ENCODE peak calls at places on chromosomes 1 and 21, in eight cellular contexts. One of them, this sample, is unnamed.

GRCh38 chr1:165235777-165236285 is 120.7 kb downstream of the LMX1A start:
- DNase-seq in transverse colon: no peak
- DNase-seq in K562: no peak
- DNase-seq in sigmoid colon: no peak
- DNase-seq in ovary: no peak
- DNase-seq in tibial nerve: no peak
- DNase-seq in A549: no peak
- DNase-seq in stomach: no peak
- DNase-seq in this sample: peak; percentile 78

GRCh38 chr1:78673120-78673519 is 23.5 kb downstream of the IFI44 start:
- DNase-seq in transverse colon: no peak
- DNase-seq in K562: no peak
- DNase-seq in sigmoid colon: no peak
- DNase-seq in ovary: no peak
- DNase-seq in tibial nerve: no peak
- DNase-seq in A549: peak; percentile 0
- DNase-seq in stomach: no peak
- DNase-seq in this sample: no peak

GRCh38 chr1:230306158-230306557 is 120.0 kb downstream of the PGBD5 start:
- DNase-seq in transverse colon: no peak
- DNase-seq in K562: no peak
- DNase-seq in sigmoid colon: peak; percentile 22
- DNase-seq in ovary: no peak
- DNase-seq in tibial nerve: no peak
- DNase-seq in A549: no peak
- DNase-seq in stomach: no peak
- DNase-seq in this sample: no peak

GRCh38 chr21:43023175-43023574 is 48.8 kb downstream of the PKNOX1 start:
- DNase-seq in transverse colon: no peak
- DNase-seq in K562: no peak
- DNase-seq in sigmoid colon: no peak
- DNase-seq in ovary: no peak
- DNase-seq in tibial nerve: no peak
- DNase-seq in A549: no peak
- DNase-seq in stomach: no peak
- DNase-seq in this sample: no peak

GRCh38 chr1:228748431-228748830 is 13.2 kb downstream of the RHOU start:
- DNase-seq in transverse colon: no peak
- DNase-seq in K562: no peak
- DNase-seq in sigmoid colon: no peak
- DNase-seq in ovary: no peak
- DNase-seq in tibial nerve: no peak
- DNase-seq in A549: no peak
- DNase-seq in stomach: no peak
- DNase-seq in this sample: no peak

GRCh38 chr1:214364335-214364734 is 83.4 kb downstream of the SMYD2 start:
- DNase-seq in transverse colon: no peak
- DNase-seq in K562: no peak
- DNase-seq in sigmoid colon: no peak
- DNase-seq in ovary: no peak
- DNase-seq in tibial nerve: no peak
- DNase-seq in A549: no peak
- DNase-seq in stomach: no peak
- DNase-seq in this sample: no peak

GRCh38 chr1:86515597-86515996 is 31.3 kb upstream of the CLCA4 start:
- DNase-seq in transverse colon: peak; percentile 27
- DNase-seq in K562: peak; percentile 23
- DNase-seq in sigmoid colon: no peak
- DNase-seq in ovary: no peak
- DNase-seq in tibial nerve: no peak
- DNase-seq in A549: peak; percentile 47
- DNase-seq in stomach: no peak
- DNase-seq in this sample: no peak

GRCh38 chr1:233241782-233242181 is 53.7 kb downstream of the PCNX2 start:
- DNase-seq in transverse colon: no peak
- DNase-seq in K562: no peak
- DNase-seq in sigmoid colon: no peak
- DNase-seq in ovary: no peak
- DNase-seq in tibial nerve: no peak
- DNase-seq in A549: no peak
- DNase-seq in stomach: no peak
- DNase-seq in this sample: no peak

GRCh38 chr21:37214952-37215351 is 52.2 kb downstream of the VPS26C start:
- DNase-seq in transverse colon: no peak
- DNase-seq in K562: no peak
- DNase-seq in sigmoid colon: no peak
- DNase-seq in ovary: no peak
- DNase-seq in tibial nerve: no peak
- DNase-seq in A549: no peak
- DNase-seq in stomach: no peak
- DNase-seq in this sample: no peak

GRCh38 chr1:35202048-35202719 is 9.2 kb upstream of the SFPQ start:
- DNase-seq in transverse colon: peak; percentile 72
- DNase-seq in K562: peak; percentile 61
- DNase-seq in sigmoid colon: peak; percentile 84
- DNase-seq in ovary: peak; percentile 61
- DNase-seq in tibial nerve: peak; percentile 29
- DNase-seq in A549: peak; percentile 80
- DNase-seq in stomach: peak; percentile 71
- DNase-seq in this sample: no peak

GRCh38 chr1:157994704-157995540 is 1.5 kb downstream of the KIRREL1 start:
- DNase-seq in transverse colon: peak; percentile 20
- DNase-seq in K562: no peak
- DNase-seq in sigmoid colon: peak; percentile 82
- DNase-seq in ovary: peak; percentile 59
- DNase-seq in tibial nerve: no peak
- DNase-seq in A549: no peak
- DNase-seq in stomach: no peak
- DNase-seq in this sample: no peak

GRCh38 chr1:99599678-99600175 is 46.2 kb upstream of the PALMD start:
- DNase-seq in transverse colon: no peak
- DNase-seq in K562: peak; percentile 47
- DNase-seq in sigmoid colon: no peak
- DNase-seq in ovary: peak; percentile 83
- DNase-seq in tibial nerve: no peak
- DNase-seq in A549: peak; percentile 80
- DNase-seq in stomach: no peak
- DNase-seq in this sample: no peak

GRCh38 chr1:21175670-21176581 is 771 bp downstream of the EIF4G3 start:
- DNase-seq in transverse colon: peak; percentile 42
- DNase-seq in K562: peak; percentile 88
- DNase-seq in sigmoid colon: peak; percentile 69
- DNase-seq in ovary: peak; percentile 67
- DNase-seq in tibial nerve: no peak
- DNase-seq in A549: no peak
- DNase-seq in stomach: peak; percentile 37
- DNase-seq in this sample: peak; percentile 92

GRCh38 chr21:42652527-42653491 is 612 bp upstream of the PDE9A start:
- DNase-seq in transverse colon: peak; percentile 56
- DNase-seq in K562: peak; percentile 60
- DNase-seq in sigmoid colon: peak; percentile 92
- DNase-seq in ovary: peak; percentile 59
- DNase-seq in tibial nerve: peak; percentile 43
- DNase-seq in A549: peak; percentile 53
- DNase-seq in stomach: peak; percentile 75
- DNase-seq in this sample: peak; percentile 91

GRCh38 chr1:24206516-24207394 is 19.7 kb upstream of the IFNLR1 start:
- DNase-seq in transverse colon: no peak
- DNase-seq in K562: no peak
- DNase-seq in sigmoid colon: no peak
- DNase-seq in ovary: no peak
- DNase-seq in tibial nerve: no peak
- DNase-seq in A549: no peak
- DNase-seq in stomach: peak; percentile 58
- DNase-seq in this sample: no peak

GRCh38 chr1:165543651-165544452 is at the start of gene LRRC52:
- DNase-seq in transverse colon: no peak
- DNase-seq in K562: no peak
- DNase-seq in sigmoid colon: no peak
- DNase-seq in ovary: no peak
- DNase-seq in tibial nerve: no peak
- DNase-seq in A549: no peak
- DNase-seq in stomach: peak; percentile 89
- DNase-seq in this sample: peak; percentile 67

GRCh38 chr1:84620720-84621313 is 46.6 kb upstream of the CTBS start:
- DNase-seq in transverse colon: peak; percentile 81
- DNase-seq in K562: peak; percentile 93
- DNase-seq in sigmoid colon: peak; percentile 88
- DNase-seq in ovary: peak; percentile 86
- DNase-seq in tibial nerve: peak; percentile 49
- DNase-seq in A549: peak; percentile 80
- DNase-seq in stomach: peak; percentile 77
- DNase-seq in this sample: peak; percentile 68

GRCh38 chr1:167631987-167632680 is 2.1 kb downstream of the RCSD1 start:
- DNase-seq in transverse colon: peak; percentile 41
- DNase-seq in K562: no peak
- DNase-seq in sigmoid colon: no peak
- DNase-seq in ovary: no peak
- DNase-seq in tibial nerve: no peak
- DNase-seq in A549: no peak
- DNase-seq in stomach: no peak
- DNase-seq in this sample: no peak

GRCh38 chr1:108893141-108893530 is 16.4 kb downstream of the GPSM2 start:
- DNase-seq in transverse colon: no peak
- DNase-seq in K562: no peak
- DNase-seq in sigmoid colon: no peak
- DNase-seq in ovary: no peak
- DNase-seq in tibial nerve: no peak
- DNase-seq in A549: no peak
- DNase-seq in stomach: no peak
- DNase-seq in this sample: no peak

GRCh38 chr21:32994305-32994704 is 31.4 kb upstream of the OLIG2 start:
- DNase-seq in transverse colon: no peak
- DNase-seq in K562: peak; percentile 25
- DNase-seq in sigmoid colon: no peak
- DNase-seq in ovary: no peak
- DNase-seq in tibial nerve: no peak
- DNase-seq in A549: no peak
- DNase-seq in stomach: no peak
- DNase-seq in this sample: no peak

GRCh38 chr1:193185861-193186714 is at the start of gene B3GALT2:
- DNase-seq in transverse colon: peak; percentile 32
- DNase-seq in K562: no peak
- DNase-seq in sigmoid colon: peak; percentile 63
- DNase-seq in ovary: no peak
- DNase-seq in tibial nerve: no peak
- DNase-seq in A549: no peak
- DNase-seq in stomach: no peak
- DNase-seq in this sample: peak; percentile 33
- TF ChIP-seq EP300 in transverse colon: no peak
- TF ChIP-seq EP300 in K562: no peak
- TF ChIP-seq EP300 in sigmoid colon: no peak
- TF ChIP-seq EP300 in ovary: no peak
- TF ChIP-seq EP300 in tibial nerve: peak; percentile 82
- TF ChIP-seq EP300 in A549: no peak
- TF ChIP-seq EP300 in stomach: no peak
- TF ChIP-seq EP300 in this sample: no peak

GRCh38 chr1:176954242-176954641 is 210.3 kb downstream of the ASTN1 start:
- DNase-seq in transverse colon: no peak
- DNase-seq in K562: peak; percentile 20
- DNase-seq in sigmoid colon: no peak
- DNase-seq in ovary: no peak
- DNase-seq in tibial nerve: no peak
- DNase-seq in A549: peak; percentile 10
- DNase-seq in stomach: no peak
- DNase-seq in this sample: no peak
- TF ChIP-seq CTCF in transverse colon: no peak
- TF ChIP-seq CTCF in K562: peak; percentile 40
- TF ChIP-seq CTCF in sigmoid colon: no peak
- TF ChIP-seq CTCF in ovary: no peak
- TF ChIP-seq CTCF in tibial nerve: no peak
- TF ChIP-seq CTCF in A549: no peak
- TF ChIP-seq CTCF in stomach: no peak
- TF ChIP-seq CTCF in this sample: no peak

GRCh38 chr1:110227774-110228173 is 17.7 kb downstream of the KCNC4 start:
- DNase-seq in transverse colon: no peak
- DNase-seq in K562: no peak
- DNase-seq in sigmoid colon: no peak
- DNase-seq in ovary: no peak
- DNase-seq in tibial nerve: no peak
- DNase-seq in A549: no peak
- DNase-seq in stomach: no peak
- DNase-seq in this sample: no peak
- TF ChIP-seq EP300 in transverse colon: no peak
- TF ChIP-seq EP300 in K562: no peak
- TF ChIP-seq EP300 in sigmoid colon: no peak
- TF ChIP-seq EP300 in ovary: no peak
- TF ChIP-seq EP300 in tibial nerve: no peak
- TF ChIP-seq EP300 in A549: no peak
- TF ChIP-seq EP300 in stomach: no peak
- TF ChIP-seq EP300 in this sample: no peak

GRCh38 chr1:206915085-206915735 is 6.5 kb downstream of the FCMR start:
- DNase-seq in transverse colon: no peak
- DNase-seq in K562: no peak
- DNase-seq in sigmoid colon: no peak
- DNase-seq in ovary: no peak
- DNase-seq in tibial nerve: no peak
- DNase-seq in A549: no peak
- DNase-seq in stomach: no peak
- DNase-seq in this sample: no peak

GRCh38 chr1:206911064-206911663 is 10.6 kb downstream of the FCMR start:
- DNase-seq in transverse colon: no peak
- DNase-seq in K562: peak; percentile 86
- DNase-seq in sigmoid colon: no peak
- DNase-seq in ovary: no peak
- DNase-seq in tibial nerve: no peak
- DNase-seq in A549: peak; percentile 61
- DNase-seq in stomach: no peak
- DNase-seq in this sample: peak; percentile 38

GRCh38 chr1:206909883-206910318 is 11.8 kb downstream of the FCMR start:
- DNase-seq in transverse colon: no peak
- DNase-seq in K562: no peak
- DNase-seq in sigmoid colon: no peak
- DNase-seq in ovary: no peak
- DNase-seq in tibial nerve: no peak
- DNase-seq in A549: no peak
- DNase-seq in stomach: no peak
- DNase-seq in this sample: no peak

GRCh38 chr1:206914138-206914537 is 7.6 kb downstream of the FCMR start:
- DNase-seq in transverse colon: no peak
- DNase-seq in K562: no peak
- DNase-seq in sigmoid colon: no peak
- DNase-seq in ovary: no peak
- DNase-seq in tibial nerve: no peak
- DNase-seq in A549: no peak
- DNase-seq in stomach: no peak
- DNase-seq in this sample: no peak

DNA sequence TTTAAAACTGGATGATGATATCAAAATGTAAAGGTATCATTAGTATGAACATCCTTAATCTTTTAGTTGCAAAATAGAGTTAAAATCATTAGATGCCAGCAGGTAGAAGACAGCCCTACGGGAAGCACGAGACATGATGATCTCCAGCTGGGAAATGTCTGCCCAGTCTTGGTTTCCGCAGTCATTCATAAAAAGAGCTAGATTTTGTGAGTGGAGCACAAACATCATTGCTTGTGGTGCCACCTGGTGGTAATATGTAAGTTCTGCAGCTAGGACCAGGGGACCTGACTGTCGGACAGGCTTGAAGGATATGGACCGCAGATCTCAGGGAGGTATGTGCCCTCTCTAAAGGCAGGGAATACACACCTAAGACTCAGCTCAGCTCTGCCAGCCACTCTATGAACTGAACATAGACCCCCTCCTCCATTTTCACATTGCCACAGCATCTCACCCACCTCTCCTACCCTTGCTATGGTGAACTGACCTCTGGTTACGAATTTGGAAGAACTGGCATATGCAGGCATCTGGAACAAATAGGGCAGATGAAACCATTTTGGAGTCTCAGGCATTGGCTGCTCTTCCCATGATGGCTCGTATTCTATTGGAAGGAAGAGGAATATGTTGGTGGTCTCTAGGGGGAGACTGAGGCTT is 9.2 kb downstream of the FCMR start:
- DNase-seq in transverse colon: peak; percentile 77
- DNase-seq in K562: peak; percentile 81
- DNase-seq in sigmoid colon: peak; percentile 87
- DNase-seq in ovary: peak; percentile 65
- DNase-seq in tibial nerve: peak; percentile 60
- DNase-seq in A549: peak; percentile 77
- DNase-seq in stomach: peak; percentile 75
- DNase-seq in this sample: peak; percentile 73
- TF ChIP-seq CTCF in transverse colon: peak; percentile 88
- TF ChIP-seq CTCF in K562: peak; percentile 90
- TF ChIP-seq CTCF in sigmoid colon: peak; percentile 82
- TF ChIP-seq CTCF in ovary: peak; percentile 59
- TF ChIP-seq CTCF in tibial nerve: peak; percentile 87
- TF ChIP-seq CTCF in A549: peak; percentile 79
- TF ChIP-seq CTCF in stomach: peak; percentile 82
- TF ChIP-seq CTCF in this sample: peak; percentile 84

This sample was measured in upper lobe of left lung.